ENCODE peak calls at places on chromosomes 7 and 10, in four cellular contexts. W is tibial nerve, Q is gastrocnemius medialis, L is IMR-90. G is an unnamed sample.

GRCh38 chr7:45596665-45597095 is 22.5 kb downstream of the ADCY1 start:
- DNase-seq in L (no peak), W (no peak), Q (no peak), G (no peak)

GRCh38 chr10:98266647-98267046 is 1.3 kb downstream of the LOXL4 start:
- DNase-seq in L (no peak), W (no peak), Q (no peak), G (peak)

GRCh38 chr7:80463272-80463920 is 48.5 kb downstream of the GNAT3 start:
- DNase-seq in L (peak), Q (no peak), W (no peak), G (no peak)

GRCh38 chr10:113007343-113007771 is 57.3 kb downstream of the TCF7L2 start:
- DNase-seq in W (no peak), L (no peak), Q (no peak), G (no peak)

GRCh38 chr7:46603780-46604725 is 683.0 kb upstream of the IGFBP3 start:
- DNase-seq in L (peak), Q (peak), W (peak), G (no peak)

GRCh38 chr10:21516270-21517131 is 9.0 kb downstream of the SKIDA1 start:
- DNase-seq in L (peak), W (no peak), Q (peak), G (no peak)

GRCh38 chr10:60572511-60573194 is 183.0 kb upstream of the ANK3 start:
- DNase-seq in L (peak), Q (peak), W (peak), G (peak)

GRCh38 chr10:60114765-60115586 is 208.6 kb upstream of the CCDC6 start:
- DNase-seq in Q (no peak), L (peak), W (peak), G (no peak)

GRCh38 chr7:149620961-149621360 is 123.4 kb upstream of the ZNF746 start:
- DNase-seq in L (no peak), Q (no peak), W (no peak), G (no peak)

GRCh38 chr10:82397859-82398258 is 522.9 kb downstream of the NRG3 start:
- DNase-seq in W (no peak), L (no peak), Q (no peak), G (no peak)

GRCh38 chr7:112205348-112206237 is 606 bp downstream of the DOCK4 start:
- DNase-seq in W (peak), L (peak), Q (peak), G (peak)

GRCh38 chr7:772392-772791 is 45.3 kb upstream of the PRKAR1B start:
- DNase-seq in L (no peak), Q (no peak), W (no peak), G (no peak)

GRCh38 chr10:44684641-44685040 is 226.5 kb upstream of the TMEM72 start:
- DNase-seq in Q (no peak), W (no peak), L (no peak), G (no peak)

GRCh38 chr10:34742456-34742855 is 72.6 kb downstream of the PARD3 start:
- DNase-seq in W (no peak), L (peak), Q (no peak), G (no peak)

GRCh38 chr7:87316846-87317545 is 28.5 kb upstream of the CROT start:
- DNase-seq in Q (no peak), L (peak), W (no peak), G (no peak)

GRCh38 chr10:96747734-96748550 is 27.6 kb upstream of the PIK3AP1 start:
- DNase-seq in W (no peak), L (no peak), Q (no peak), G (no peak)

GRCh38 chr7:142586611-142587010 is 162.7 kb upstream of the PRSS1 start:
- DNase-seq in W (no peak), Q (no peak), L (no peak), G (no peak)

GRCh38 chr10:43196981-43197833 is 59.0 kb downstream of the CSGALNACT2 start:
- DNase-seq in L (no peak), W (no peak), Q (no peak), G (no peak)

GRCh38 chr7:68063171-68063570 is 1066.5 kb downstream of the TYW1 start:
- DNase-seq in L (no peak), Q (no peak), W (no peak), G (no peak)

GRCh38 chr10:24897326-24897926 is 55.0 kb downstream of the PRTFDC1 start:
- DNase-seq in L (peak), W (no peak), Q (no peak), G (no peak)

GRCh38 chr7:144768633-144769032 is 67.2 kb downstream of the TPK1 start:
- DNase-seq in W (no peak), L (no peak), Q (no peak), G (no peak)

GRCh38 chr10:24643679-24644209 is 79.9 kb downstream of the ARHGAP21 start:
- DNase-seq in L (no peak), W (no peak), Q (no peak), G (no peak)

GRCh38 chr10:13414855-13415254 is 66.8 kb upstream of the SEPHS1 start:
- DNase-seq in Q (no peak), L (no peak), W (no peak), G (no peak)

GRCh38 chr7:56077681-56078080 is 13.6 kb downstream of the SUMF2 start:
- DNase-seq in Q (no peak), W (no peak), L (no peak), G (no peak)

GRCh38 chr10:119286983-119287612 is 79.7 kb downstream of the GRK5 start:
- DNase-seq in Q (no peak), W (no peak), L (no peak), G (no peak)

GRCh38 chr7:112937651-112938390 is 147.6 kb upstream of the TMEM168 start:
- DNase-seq in Q (no peak), L (peak), W (no peak), G (no peak)

GRCh38 chr10:20399789-20400188 is 497.3 kb downstream of the NEBL start:
- DNase-seq in Q (no peak), W (no peak), L (no peak), G (no peak)

GRCh38 chr7:144437370-144438191 is 34.1 kb upstream of the NOBOX start:
- DNase-seq in W (peak), L (peak), Q (no peak), G (peak)

GRCh38 chr10:70699659-70700174 is 27.4 kb downstream of the ADAMTS14 start:
- DNase-seq in L (no peak), W (no peak), Q (no peak), G (peak)

GRCh38 chr7:93921607-93922446 is at the start of gene GNG11:
- DNase-seq in W (peak), Q (peak), L (peak), G (peak)
- TF ChIP-seq POLR2A in W (no peak), Q (peak), L (peak), G (peak)

GRCh38 chr7:99558306-99559275 is at the start of gene ZNF655:
- DNase-seq in W (peak), L (peak), Q (peak), G (peak)
- TF ChIP-seq POLR2A in W (peak), L (peak), Q (peak), G (peak)

GRCh38 chr7:76314042-76314721 is 11.7 kb downstream of the HSPB1 start:
- DNase-seq in Q (peak), W (peak), L (peak), G (peak)

GRCh38 chr7:76315372-76315771 is 12.9 kb downstream of the HSPB1 start:
- DNase-seq in L (no peak), W (no peak), Q (peak), G (no peak)

GRCh38 chr7:76318488-76319353 is 16.2 kb downstream of the HSPB1 start:
- DNase-seq in Q (peak), L (peak), W (peak), G (peak)

GRCh38 chr7:76317782-76318487 is 15.5 kb downstream of the HSPB1 start:
- DNase-seq in L (peak), Q (peak), W (peak), G (peak)

DNA sequence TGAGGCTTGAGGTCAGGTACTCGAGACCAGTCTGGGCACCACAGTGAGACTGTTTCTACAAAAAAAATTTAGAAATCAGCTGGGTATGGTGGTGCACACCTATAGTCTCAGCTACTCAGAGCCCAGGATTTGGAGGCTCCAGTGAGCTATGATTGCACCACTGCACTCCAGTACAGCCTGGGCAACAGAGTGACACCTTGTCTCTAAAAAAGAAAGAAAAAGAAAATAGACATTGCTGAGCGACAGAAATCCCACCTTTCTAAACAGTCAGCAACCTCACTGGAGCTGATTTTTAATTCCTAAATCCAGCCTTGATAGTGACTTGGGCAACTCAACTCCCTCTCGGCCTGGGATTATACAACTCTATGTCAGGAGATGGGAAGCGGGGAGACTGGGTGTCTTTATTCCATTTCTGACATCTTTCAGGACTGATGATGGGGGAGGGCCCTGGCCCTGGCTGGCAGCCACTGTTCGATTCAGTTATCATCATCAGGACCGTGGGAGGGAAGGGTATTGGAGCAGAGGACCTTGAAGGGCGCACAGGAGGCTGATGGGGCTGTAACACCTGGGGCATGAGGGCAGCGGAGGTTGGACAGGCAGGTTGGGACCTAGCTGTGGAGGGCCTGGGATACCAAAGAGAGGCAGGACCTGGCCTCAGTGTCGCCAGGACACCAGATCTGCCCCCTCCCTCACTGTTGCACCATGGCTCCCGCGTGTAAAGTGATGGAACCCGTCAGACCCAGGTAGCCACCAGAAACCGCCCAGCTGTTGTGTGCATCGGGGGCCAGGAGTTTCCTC is 14.7 kb downstream of the HSPB1 start:
- DNase-seq in L (no peak), Q (no peak), W (no peak), G (no peak)
- TF ChIP-seq POLR2A in L (no peak), Q (no peak), W (no peak), G (no peak)

GRCh38 chr7:118214051-118214832 is 10.3 kb upstream of the ANKRD7 start:
- DNase-seq in L (peak), W (peak), Q (peak), G (peak)
- TF ChIP-seq POLR2A in L (no peak), W (no peak), Q (no peak), G (peak)

G was measured in H54.